ENCODE peak calls at places on chromosomes 6 and 20, in six cellular contexts. W is body of pancreas, P is RWPE2, C is pancreas, T is Peyer's patch, V is RWPE1. Y is an unnamed sample.

GRCh38 chr6:140809694-140810101 is 1323.0 kb upstream of the GJE1 start:
- DNase-seq in P (no peak), W (no peak), T (no peak), C (no peak), V (no peak), Y (no peak)

GRCh38 chr20:652611-653109 is 340 bp downstream of the SRXN1 start:
- DNase-seq in T (peak; percentile 61), P (no peak), W (peak; percentile 27), V (no peak), C (peak; percentile 83), Y (no peak)

GRCh38 chr20:61560361-61560853 is 308.3 kb downstream of the CDH4 start:
- DNase-seq in W (peak; percentile 37), V (peak; percentile 27), C (no peak), P (no peak), T (no peak), Y (no peak)

GRCh38 chr20:19460386-19460785 is 247.9 kb downstream of the SLC24A3 start:
- DNase-seq in P (no peak), T (no peak), V (no peak), C (no peak), W (no peak), Y (no peak)

GRCh38 chr6:84072452-84072997 is 39.0 kb downstream of the MRAP2 start:
- DNase-seq in C (no peak), V (no peak), T (no peak), W (no peak), P (no peak), Y (no peak)

GRCh38 chr6:136412410-136412809 is 122.8 kb upstream of the BCLAF1 start:
- DNase-seq in W (no peak), P (no peak), C (no peak), T (no peak), V (no peak), Y (no peak)

GRCh38 chr6:28167068-28167467 is 25.4 kb downstream of the ZKSCAN8 start:
- DNase-seq in V (peak; percentile 4), P (no peak), T (no peak), C (no peak), W (no peak), Y (no peak)

GRCh38 chr20:53643031-53643832 is 49.6 kb upstream of the ZNF217 start:
- DNase-seq in C (no peak), P (peak; percentile 85), V (peak; percentile 95), W (peak; percentile 78), T (peak; percentile 57), Y (peak; percentile 54)

GRCh38 chr20:19251958-19252669 is 39.7 kb downstream of the SLC24A3 start:
- DNase-seq in W (no peak), T (no peak), V (no peak), P (no peak), C (no peak), Y (no peak)

GRCh38 chr6:34243901-34244884 is 4.6 kb downstream of the SMIM29 start:
- DNase-seq in W (peak; percentile 60), P (peak; percentile 93), V (peak; percentile 92), C (no peak), T (no peak), Y (no peak)

DNA sequence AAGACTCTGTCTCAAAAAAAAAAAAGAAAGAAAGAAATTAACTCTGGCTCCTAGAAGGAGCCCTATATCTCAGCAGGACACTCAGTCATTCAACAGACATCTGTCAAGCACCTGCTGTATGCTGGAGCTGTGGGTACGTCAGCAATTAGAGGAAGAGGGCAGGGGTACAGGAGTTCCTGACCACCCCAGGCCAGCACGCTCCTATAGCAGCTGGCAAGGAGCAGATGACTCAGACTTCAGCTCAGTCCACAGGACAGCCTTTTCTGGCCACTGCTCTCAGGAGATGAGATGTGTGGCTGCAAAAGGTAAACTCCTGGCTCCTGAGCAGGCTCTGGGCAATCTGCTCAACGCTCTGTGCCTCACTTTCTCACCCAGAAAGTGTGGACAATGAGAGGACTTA is 1.7 kb upstream of the RTEL1 start:
- DNase-seq in P (no peak), W (no peak), T (no peak), V (no peak), C (no peak), Y (no peak)
- H3K27ac ChIP-seq in P (no peak overlapping the region), W (no peak overlapping the region), T (no peak overlapping the region), V (peak overlapping the region; percentile 89), C (no peak overlapping the region), Y (no peak overlapping the region)

GRCh38 chr6:29355603-29356002 is 13.1 kb downstream of the OR5V1 start:
- DNase-seq in P (no peak), V (no peak), W (no peak), C (no peak), T (no peak), Y (no peak)
- TF ChIP-seq CTCF in P (no peak), V (no peak), W (no peak), C (no peak), T (no peak), Y (no peak)

DNA sequence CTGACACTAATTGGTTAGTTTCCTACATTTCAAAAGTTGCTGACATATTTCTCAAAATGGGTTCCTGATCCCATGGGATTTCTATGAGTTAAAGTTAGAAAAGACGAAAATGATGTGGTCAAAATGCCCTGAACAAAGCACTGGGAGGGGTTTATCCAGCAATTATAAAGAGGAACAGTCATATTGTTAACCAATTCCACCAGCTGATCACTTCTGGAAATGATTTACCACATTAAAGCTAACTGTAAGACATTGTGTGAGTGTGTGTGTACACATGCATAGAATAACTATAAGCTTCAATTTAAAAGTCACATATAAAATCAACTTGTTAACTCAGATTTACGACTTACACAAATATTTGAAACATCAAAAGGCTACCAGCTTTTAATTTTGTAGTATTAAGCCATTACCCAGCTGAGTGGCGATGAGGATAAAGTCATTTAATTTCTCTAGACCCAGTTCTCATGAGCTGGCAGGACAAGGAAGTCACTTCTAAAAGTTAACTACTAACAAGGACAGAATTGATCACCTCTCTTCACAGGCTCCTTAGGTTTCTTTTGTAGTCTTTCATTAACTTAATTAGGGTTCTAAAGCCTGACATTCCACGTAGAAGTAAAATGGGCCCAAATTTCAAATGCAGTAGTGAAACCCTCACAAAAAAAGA is 40.4 kb downstream of the MAN1A1 start:
- DNase-seq in C (no peak), W (no peak), P (no peak), V (no peak), T (no peak), Y (no peak)
- H3K27ac ChIP-seq in C (no peak overlapping the region), W (no peak overlapping the region), P (no peak overlapping the region), V (no peak overlapping the region), T (peak overlapping the region; percentile 32), Y (no peak overlapping the region)

GRCh38 chr6:160031442-160031841 is 62.6 kb downstream of the IGF2R start:
- DNase-seq in W (no peak), V (peak; percentile 15), C (no peak), T (no peak), P (no peak), Y (no peak)
- TF ChIP-seq CTCF in W (no peak), V (no peak), C (no peak), T (no peak), P (no peak), Y (no peak)

DNA sequence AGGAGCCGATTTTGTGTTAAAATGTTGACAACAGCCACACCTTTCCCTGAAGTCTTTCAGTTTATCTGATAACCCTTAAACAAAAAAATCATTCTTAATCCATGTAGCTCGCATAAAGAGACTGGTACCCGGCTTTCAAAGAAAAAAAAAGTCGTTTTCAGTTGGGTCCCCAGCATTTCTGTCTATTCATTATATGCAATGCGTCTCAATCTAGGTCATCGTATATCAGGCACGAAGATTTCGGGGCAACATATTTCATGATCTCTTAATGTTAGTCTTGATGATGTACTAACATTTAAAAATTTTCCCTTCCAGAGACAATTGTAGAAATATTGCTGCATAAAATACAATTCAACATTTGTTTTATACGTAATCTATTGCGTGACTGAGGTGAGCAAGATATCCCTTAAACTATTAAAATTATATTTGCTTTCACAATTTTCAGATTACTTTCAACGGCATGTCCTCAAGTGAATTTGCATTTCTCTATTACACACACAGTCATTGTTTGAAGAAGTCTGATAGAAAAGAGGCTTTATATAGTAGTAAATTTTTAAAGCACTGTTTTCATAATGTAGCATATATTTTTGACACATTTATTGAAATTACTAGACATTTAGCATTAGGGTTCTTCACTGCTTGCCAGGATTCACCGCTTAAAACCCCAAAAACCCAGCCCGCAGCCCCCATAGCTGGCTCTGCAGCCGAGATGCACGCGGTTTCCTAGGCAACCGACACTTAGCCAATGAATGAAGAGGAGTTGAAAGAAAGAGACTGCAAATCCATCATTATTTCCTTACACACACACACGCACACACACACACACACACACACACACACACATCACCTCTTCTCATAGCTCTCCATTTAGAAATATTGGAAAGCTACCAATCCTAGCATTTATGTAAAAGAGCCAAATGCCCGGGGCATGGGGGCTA is 3.1 kb upstream of the TUBB2B start:
- DNase-seq in T (no peak), W (no peak), V (no peak), C (no peak), P (no peak), Y (no peak)
- H3K27ac ChIP-seq in T (peak overlapping the region; percentile 27), W (peak overlapping the region; percentile 82), V (peak overlapping the region; percentile 82), C (peak overlapping the region; percentile 79), P (no peak overlapping the region), Y (no peak overlapping the region)

DNA sequence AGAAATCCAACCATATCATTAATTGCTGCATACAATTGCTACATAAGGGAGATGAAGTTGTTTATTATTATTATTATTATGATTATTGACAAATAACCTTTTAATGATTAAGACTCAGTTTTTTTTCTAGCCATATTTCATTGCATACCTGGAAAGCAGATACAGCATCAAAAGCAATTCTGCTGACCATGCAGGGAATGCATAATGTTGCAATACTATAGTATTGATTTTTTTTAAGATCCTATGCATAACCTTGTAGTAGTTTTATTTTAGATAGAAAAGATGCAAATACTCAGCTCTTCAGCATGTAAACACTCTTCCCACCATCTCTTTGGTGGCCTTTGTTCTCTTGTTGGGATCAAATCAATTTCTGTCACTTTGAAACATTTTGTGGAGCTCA is 300.9 kb upstream of the MAP3K7 start:
- DNase-seq in T (no peak), V (no peak), P (no peak), W (no peak), C (no peak), Y (no peak)
- TF ChIP-seq CTCF in T (no peak), V (no peak), P (no peak), W (no peak), C (no peak), Y (no peak)

GRCh38 chr6:111862314-111862713 is 10.9 kb downstream of the FYN start:
- DNase-seq in C (no peak), W (no peak), P (no peak), V (no peak), T (no peak), Y (no peak)
- H3K27ac ChIP-seq in C (no peak overlapping the region), W (no peak overlapping the region), P (no peak overlapping the region), V (no peak overlapping the region), T (no peak overlapping the region), Y (no peak overlapping the region)

DNA sequence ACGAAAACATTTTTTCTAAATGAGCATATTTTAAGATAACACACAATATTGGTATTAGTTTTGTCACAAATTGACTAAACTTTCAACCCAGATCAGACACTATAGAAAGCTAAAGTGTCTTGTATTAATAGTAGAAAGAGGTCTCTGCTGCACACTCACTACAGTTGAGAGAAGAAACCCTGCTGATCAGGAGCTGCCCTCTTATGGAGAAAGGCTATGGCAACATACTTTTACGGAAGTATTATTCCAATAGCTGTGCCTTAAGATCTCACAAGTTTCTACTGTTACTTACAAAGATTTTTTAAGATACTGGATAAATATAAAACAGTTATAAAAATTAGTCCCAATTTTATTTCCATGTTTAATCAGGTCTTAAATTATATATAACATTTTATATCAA is 155.7 kb downstream of the RIMS1 start:
- DNase-seq in P (no peak), W (no peak), T (no peak), C (no peak), V (no peak), Y (no peak)
- TF ChIP-seq CTCF in P (peak; percentile 23), W (no peak), T (no peak), C (no peak), V (no peak), Y (no peak)

GRCh38 chr20:33789109-33789857 is 21.9 kb upstream of the CHMP4B start:
- DNase-seq in V (peak; percentile 100), T (peak; percentile 84), P (peak; percentile 100), C (no peak), W (peak; percentile 90), Y (no peak)
- H3K27ac ChIP-seq in V (peak overlapping the region; percentile 96), T (peak overlapping the region; percentile 95), P (peak overlapping the region; percentile 71), C (no peak overlapping the region), W (peak overlapping the region; percentile 38), Y (no peak overlapping the region)

Y was measured in CD4-positive, alpha-beta T cell.